ENCODE peak calls at places on chromosomes 7 and 10, in four cellular contexts. G, D, K and T are unnamed samples.

GRCh38 chr10:130185591-130185990 is 49.4 kb downstream of the GLRX3 start:
- DNase-seq in D (no peak), G (no peak), K (no peak), T (no peak)

GRCh38 chr7:96320437-96320836 is 1.5 kb downstream of the SLC25A13 start:
- DNase-seq in G (no peak), D (peak), K (peak), T (no peak)

GRCh38 chr10:10094700-10095099 is 923.0 kb upstream of the CELF2 start:
- DNase-seq in G (no peak), D (no peak), K (no peak), T (no peak)

GRCh38 chr7:131011976-131012375 is 278.0 kb upstream of the KLF14 start:
- DNase-seq in K (no peak), G (no peak), D (no peak), T (peak)

GRCh38 chr7:98990356-98990755 is 112.0 kb downstream of the TRRAP start:
- DNase-seq in G (no peak), D (no peak), K (no peak), T (no peak)

GRCh38 chr10:29319205-29319781 is 30.4 kb downstream of the LYZL1 start:
- DNase-seq in K (no peak), G (no peak), D (no peak), T (no peak)

GRCh38 chr10:595473-595872 is 94.0 kb downstream of the DIP2C start:
- DNase-seq in G (no peak), D (no peak), K (no peak), T (no peak)

GRCh38 chr10:103766751-103767509 is 88.4 kb downstream of the SH3PXD2A start:
- DNase-seq in K (no peak), D (no peak), G (no peak), T (no peak)

GRCh38 chr10:36423821-36424248 is 701.6 kb upstream of the ANKRD30A start:
- DNase-seq in G (no peak), D (no peak), K (no peak), T (no peak)

GRCh38 chr7:4772306-4772705 is 3.1 kb upstream of the AP5Z1 start:
- DNase-seq in K (no peak), G (no peak), D (no peak), T (no peak)

DNA sequence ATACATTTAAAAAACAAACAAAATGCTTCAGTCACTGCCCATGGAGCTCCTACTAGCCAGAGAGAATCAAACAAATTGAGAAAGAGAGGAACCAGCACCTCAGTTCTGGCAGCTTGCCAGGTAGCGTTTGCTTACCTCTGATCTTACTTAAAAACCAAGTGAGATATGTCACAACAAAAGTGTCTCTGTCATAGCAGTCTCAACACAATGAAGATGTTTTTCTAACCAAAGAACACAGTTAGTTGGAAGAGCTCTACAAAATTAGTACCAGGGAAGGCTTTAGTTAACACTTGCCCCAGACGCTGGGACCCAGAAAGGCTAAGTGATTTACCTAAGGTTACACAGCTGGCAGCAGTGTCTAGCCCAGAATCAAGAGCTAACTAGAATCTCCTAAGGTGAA is 3.4 kb downstream of the DOCK4 start:
- DNase-seq in G (no peak), D (no peak), K (no peak), T (peak)
- TF ChIP-seq SPI1 in G (peak), D (no peak), K (peak), T (no peak)

GRCh38 chr7:11193131-11193867 is 219.6 kb downstream of the PHF14 start:
- DNase-seq in K (no peak), G (no peak), D (no peak), T (no peak)
- TF ChIP-seq SPI1 in K (no peak), G (no peak), D (no peak), T (no peak)

DNA sequence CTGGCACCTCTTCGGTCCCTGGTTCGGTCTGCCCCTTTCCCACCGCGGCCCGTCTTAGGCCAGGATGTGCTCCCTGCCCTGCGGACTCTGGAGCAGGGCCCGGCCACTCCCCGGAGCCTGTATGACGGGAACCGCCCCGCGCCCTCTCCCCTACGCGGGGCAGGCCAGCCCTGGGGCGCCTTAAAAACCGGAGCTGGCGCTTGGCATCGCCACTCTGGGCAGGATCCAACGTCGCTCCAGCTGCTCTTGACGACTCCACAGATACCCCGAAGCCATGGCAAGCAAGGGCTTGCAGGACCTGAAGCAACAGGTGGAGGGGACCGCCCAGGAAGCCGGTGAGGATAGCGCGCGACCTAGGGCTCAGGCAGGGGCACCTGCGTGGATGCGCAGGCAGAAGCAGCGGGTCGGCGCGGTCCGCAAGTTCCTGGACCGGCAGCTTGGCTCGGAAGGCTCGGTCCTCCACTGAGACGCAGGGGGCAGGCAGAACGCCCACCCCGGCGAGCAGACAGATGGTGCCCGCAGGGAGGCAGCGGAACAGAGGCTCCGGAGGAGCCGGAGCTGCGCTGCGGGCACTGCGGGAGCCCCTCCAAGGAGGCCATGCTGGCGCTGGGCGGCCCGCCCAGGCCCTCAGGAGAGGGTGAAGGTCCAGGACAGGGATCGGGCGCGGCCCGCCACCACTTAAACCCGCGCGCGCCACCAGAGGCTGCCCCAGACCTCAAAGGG is at the start of gene ADIRF:
- DNase-seq in D (no peak), K (no peak), G (no peak), T (no peak)
- TF ChIP-seq SPI1 in D (no peak), K (no peak), G (no peak), T (no peak)

DNA sequence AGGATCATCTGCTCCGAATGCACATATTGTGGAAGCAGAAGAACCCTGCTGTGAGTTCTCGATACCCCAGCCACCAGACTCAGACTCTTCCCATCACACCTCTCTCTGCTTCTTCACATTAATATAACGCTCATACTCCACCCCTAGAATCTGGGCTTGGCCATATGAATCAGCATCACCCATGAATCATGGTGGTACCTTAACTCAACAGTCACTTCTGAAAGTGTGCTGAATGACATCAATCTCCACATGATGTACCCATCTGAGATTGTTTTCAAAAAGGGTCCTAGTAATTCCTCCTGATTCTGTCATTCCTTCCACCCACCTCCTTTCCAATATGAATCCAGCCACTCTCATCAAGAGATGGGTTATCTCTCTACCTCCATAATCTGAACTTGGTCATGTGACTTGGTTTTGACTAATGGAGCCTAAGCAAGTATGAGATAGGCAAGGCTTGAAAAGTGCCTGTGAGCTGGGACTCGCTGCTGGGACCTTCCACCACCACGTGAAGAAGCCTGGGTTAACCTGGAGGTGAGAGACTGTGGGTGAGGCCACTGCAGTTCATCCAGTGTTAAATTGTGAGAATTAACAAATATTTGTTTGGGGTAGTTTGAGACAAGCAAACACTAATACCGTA is 15.4 kb downstream of the YWHAG start:
- DNase-seq in K (no peak), G (no peak), D (no peak), T (no peak)
- TF ChIP-seq SPI1 in K (no peak), G (no peak), D (no peak), T (no peak)

DNA sequence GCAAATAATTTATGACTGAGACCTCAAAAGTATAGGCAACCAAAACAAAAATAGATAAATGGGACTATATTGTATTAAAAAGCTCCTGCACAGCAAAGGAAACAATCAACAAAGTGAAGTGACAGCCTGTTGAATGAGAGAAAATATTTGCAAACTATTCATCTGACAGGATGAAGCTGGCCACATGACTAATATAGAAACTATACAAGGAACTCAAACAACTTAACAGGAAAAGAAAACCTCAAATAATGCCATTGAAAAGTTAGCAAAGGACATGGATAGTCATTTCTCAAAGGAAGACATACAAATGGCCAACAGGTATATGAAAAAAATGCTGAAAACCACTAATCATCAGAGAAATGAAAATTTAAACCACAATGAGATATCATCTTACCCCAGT is 245.1 kb downstream of the STK31 start:
- DNase-seq in K (no peak), D (no peak), G (no peak), T (no peak)
- TF ChIP-seq SPI1 in K (no peak), D (no peak), G (no peak), T (no peak)

GRCh38 chr10:93438796-93439253 is 43.3 kb downstream of the MYOF start:
- DNase-seq in K (no peak), G (no peak), D (no peak), T (no peak)
- TF ChIP-seq SPI1 in K (no peak), G (no peak), D (no peak), T (no peak)

DNA sequence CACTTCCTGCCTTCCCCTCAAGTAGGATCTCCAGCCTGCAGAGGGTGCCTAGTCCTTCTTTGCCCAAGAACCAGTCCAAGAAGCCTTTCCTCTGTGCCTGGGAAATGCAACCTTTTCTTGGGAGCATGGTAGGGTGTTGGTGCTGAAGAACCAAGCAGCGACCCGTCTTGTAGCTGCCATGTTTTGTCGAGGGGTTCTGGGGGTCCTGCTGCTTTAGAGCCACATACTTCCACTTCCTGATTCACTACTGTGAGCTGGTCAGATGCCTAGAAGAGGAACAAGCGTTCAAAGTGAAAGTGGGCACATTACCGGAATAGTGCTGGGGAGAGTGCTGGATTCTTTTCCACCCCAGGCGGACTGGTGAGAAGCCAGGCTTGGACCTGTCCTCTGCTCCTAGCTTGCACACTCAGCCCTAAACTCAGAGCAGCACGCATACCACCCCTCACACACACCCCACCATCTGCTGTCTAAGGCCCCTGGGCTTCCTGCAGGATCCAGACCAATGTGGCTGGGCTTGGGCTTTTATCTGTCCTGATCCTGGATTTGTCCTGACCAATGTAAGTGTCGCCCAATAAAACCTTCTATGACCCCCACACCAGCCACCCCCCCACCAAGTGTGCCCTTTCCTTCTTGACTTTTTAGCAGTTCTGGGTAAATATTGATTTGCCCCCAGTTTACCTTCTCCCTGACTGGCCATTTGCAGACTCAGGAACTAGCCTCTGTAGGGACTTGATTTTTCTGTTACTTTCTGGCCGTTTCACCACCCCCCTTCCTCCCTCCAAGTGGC is 1.5 kb upstream of the HOXA13 start:
- DNase-seq in K (no peak), G (no peak), D (no peak), T (no peak)
- TF ChIP-seq SPI1 in K (peak), G (no peak), D (peak), T (peak)

GRCh38 chr7:47776335-47776734 is 171.9 kb downstream of the PKD1L1 start:
- DNase-seq in D (no peak), K (no peak), G (no peak), T (no peak)
- TF ChIP-seq SPI1 in D (no peak), K (no peak), G (no peak), T (no peak)

GRCh38 chr10:17808971-17809841 is at the start of gene MRC1:
- DNase-seq in K (no peak), D (no peak), G (no peak), T (no peak)

GRCh38 chr10:17802350-17802749 is 6.8 kb upstream of the MRC1 start:
- DNase-seq in D (no peak), K (no peak), G (no peak), T (no peak)

GRCh38 chr10:17802966-17803365 is 6.2 kb upstream of the MRC1 start:
- DNase-seq in D (no peak), G (no peak), K (no peak), T (no peak)

GRCh38 chr10:17805921-17806577 is 3.1 kb upstream of the MRC1 start:
- DNase-seq in G (no peak), K (no peak), D (no peak), T (no peak)

DNA sequence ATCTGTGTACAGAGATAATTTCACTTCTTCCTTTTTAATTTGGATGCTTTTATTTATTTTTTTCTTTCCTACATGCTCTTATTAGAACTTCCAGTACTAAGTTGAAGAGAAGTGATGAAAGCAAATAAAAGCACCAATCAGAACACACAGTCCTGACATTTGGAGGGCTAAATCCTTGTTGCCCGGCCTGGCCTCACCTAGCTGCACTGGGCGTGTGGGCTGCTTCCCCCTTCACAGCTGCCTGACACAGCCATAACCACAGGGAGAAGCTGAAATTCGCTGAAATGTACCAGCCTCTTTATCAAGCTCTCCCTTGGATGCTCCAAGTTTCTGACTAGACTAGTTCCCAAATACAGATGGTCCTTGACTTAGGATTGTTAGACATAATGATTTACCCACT is 3.7 kb upstream of the MRC1 start:
- DNase-seq in G (no peak), K (no peak), D (no peak), T (no peak)
- TF ChIP-seq SPI1 in G (no peak), K (no peak), D (no peak), T (no peak)

DNA sequence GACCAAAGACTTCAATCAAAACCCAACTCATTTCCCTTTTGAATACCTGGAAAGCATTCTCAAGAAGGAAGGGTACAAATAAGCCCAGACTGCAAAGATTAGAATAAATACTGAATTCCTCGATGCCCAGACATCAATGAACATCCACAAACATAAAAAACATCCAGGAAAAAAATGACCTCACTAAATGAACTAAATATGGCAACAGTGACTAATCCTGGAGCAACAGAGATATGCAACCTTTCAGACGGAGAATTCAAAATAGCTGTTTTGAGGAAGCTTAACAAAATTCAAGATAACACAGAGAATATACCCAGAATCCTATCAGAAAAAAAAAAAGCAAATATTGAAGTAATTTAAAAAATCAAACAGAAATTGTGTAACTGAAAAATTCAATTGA is 43.2 kb downstream of the PCLO start:
- DNase-seq in K (no peak), D (no peak), G (no peak), T (no peak)
- TF ChIP-seq SPI1 in K (no peak), D (no peak), G (no peak), T (no peak)